ENCODE peak calls at places on chromosomes 3 and 15, in five cellular contexts. C is cardiac muscle cell, Y is PC-3, D is thyroid gland, U is left ventricle myocardium inferior. W is an unnamed sample. For H3K9me3 and H3K4me1, the result is how much of the 10 kb centered on the place peaks cover.

GRCh38 chr3:43223670-43224364 is 62.5 kb upstream of the SNRK start:
- DNase-seq in Y (no peak), D (no peak), C (no peak), U (no peak), W (no peak)

GRCh38 chr3:149375164-149375823 is 2.2 kb downstream of the TM4SF1 start:
- DNase-seq in U (no peak), C (no peak), D (no peak), Y (peak), W (no peak)

GRCh38 chr3:129119365-129120100 is 2.1 kb downstream of the RAB43 start:
- DNase-seq in Y (peak), U (no peak), D (peak), C (peak), W (peak)

GRCh38 chr3:55180161-55180560 is 252.3 kb upstream of the LRTM1 start:
- DNase-seq in D (no peak), U (no peak), Y (no peak), C (no peak), W (no peak)

GRCh38 chr15:36841154-36841553 is 259.2 kb downstream of the MEIS2 start:
- DNase-seq in Y (no peak), U (no peak), D (no peak), C (peak), W (no peak)

GRCh38 chr15:80636675-80637074 is 58.4 kb upstream of the ABHD17C start:
- DNase-seq in Y (peak), C (no peak), D (no peak), U (no peak), W (no peak)

GRCh38 chr15:58766290-58766689 is 4.8 kb upstream of the MINDY2 start:
- DNase-seq in Y (no peak), D (no peak), C (no peak), U (no peak), W (no peak)

GRCh38 chr15:50167112-50167511 is 14.9 kb upstream of the SLC27A2 start:
- DNase-seq in D (no peak), Y (no peak), U (no peak), C (no peak), W (no peak)

GRCh38 chr15:35141743-35142356 is 56.8 kb upstream of the NANOGP8 start:
- DNase-seq in C (peak), Y (peak), U (no peak), D (no peak), W (no peak)

GRCh38 chr15:80925597-80926059 is 64.0 kb downstream of the MESD start:
- DNase-seq in C (no peak), Y (no peak), D (no peak), U (no peak), W (no peak)

GRCh38 chr15:22236469-22236868 is 156.1 kb downstream of the OR4M2 start:
- DNase-seq in D (no peak), Y (no peak), C (no peak), U (no peak), W (no peak)
- H3K9me3 ChIP-seq in D (under half), Y (under half), C (under half), U (under half), W (under half)

GRCh38 chr3:107236661-107237375 is 140.4 kb upstream of the CCDC54 start:
- DNase-seq in Y (no peak), C (no peak), U (no peak), D (no peak), W (no peak)
- H3K4me1 ChIP-seq in Y (under half), C (under half), U (half or more), D (under half), W (under half)

GRCh38 chr3:186901135-186901734 is 29.1 kb upstream of the ST6GAL1 start:
- DNase-seq in U (no peak), Y (no peak), C (no peak), D (no peak), W (no peak)
- TF ChIP-seq CTCF in U (no peak), Y (no peak), C (no peak), D (no peak), W (no peak)

GRCh38 chr15:86433983-86434382 is 354.3 kb downstream of the AGBL1 start:
- DNase-seq in D (no peak), U (no peak), C (no peak), Y (no peak), W (no peak)

GRCh38 chr15:86432861-86433260 is 353.2 kb downstream of the AGBL1 start:
- DNase-seq in C (no peak), U (no peak), Y (no peak), D (no peak), W (no peak)
- H3K9me3 ChIP-seq in C (under half), U (under half), Y (under half), D (under half), W (under half)

GRCh38 chr3:152346058-152346457 is 77.3 kb downstream of the MBNL1 start:
- DNase-seq in D (no peak), C (no peak), U (no peak), Y (no peak), W (no peak)
- H3K4me1 ChIP-seq in D (under half), C (under half), U (half or more), Y (under half), W (under half)

GRCh38 chr3:6809349-6809748 is 51.6 kb upstream of the GRM7 start:
- DNase-seq in D (no peak), Y (no peak), C (no peak), U (no peak), W (no peak)
- TF ChIP-seq CTCF in D (no peak), Y (no peak), C (no peak), U (no peak), W (no peak)

DNA sequence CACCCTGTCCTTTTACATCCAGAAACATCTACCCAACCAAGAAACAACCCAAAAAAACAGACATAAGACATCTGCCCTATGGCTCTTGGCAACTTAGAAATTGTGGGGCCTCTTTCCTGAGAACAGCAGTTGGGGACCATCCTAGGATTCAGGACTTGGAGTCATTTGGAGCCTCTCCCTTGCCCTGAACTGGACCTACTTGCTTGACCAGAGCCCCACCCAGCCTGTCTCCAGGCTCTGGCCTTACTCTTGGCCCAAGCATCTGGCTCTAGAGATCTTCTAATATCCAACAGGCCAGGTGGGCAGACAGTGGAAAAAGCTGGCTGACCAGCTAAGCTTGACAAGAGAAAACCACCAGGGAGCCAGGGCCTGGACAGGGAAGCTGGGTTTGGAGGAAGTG is 99.1 kb upstream of the C2CD4B start:
- DNase-seq in U (no peak), C (no peak), D (no peak), Y (no peak), W (no peak)
- H3K9me3 ChIP-seq in U (half or more), C (under half), D (under half), Y (under half), W (under half)

W was measured in lung.